ENCODE peak calls at places on chromosome 16, in six cellular contexts. M is A549; Q is SHP77; V is stimulated activated naive CD8-positive, alpha-beta T cell treated with anti-CD3 and anti-CD28 coated beads, Interleukin-15, amount 100 ng/mL, for 72 hours; Y is activated gamma-delta T cell; W is fibroblast of gingiva. P is an unnamed sample.

GRCh38 chr16:48359983-48360382 is 25.2 kb downstream of the SIAH1 start:
- DNase-seq in M (no peak), Q (no peak), V (no peak), Y (no peak), W (no peak), P (no peak)

GRCh38 chr16:53775821-53776431 is 72.0 kb downstream of the FTO start:
- DNase-seq in M (peak; percentile 39), Q (no peak), V (no peak), Y (no peak), W (peak; percentile 95), P (no peak)

GRCh38 chr16:67542464-67542863 is 13.8 kb downstream of the RIPOR1 start:
- DNase-seq in M (peak; percentile 86), Q (no peak), V (peak; percentile 81), Y (no peak), W (peak; percentile 72), P (no peak)

GRCh38 chr16:67104061-67104460 is 5.7 kb upstream of the PHAF1 start:
- DNase-seq in M (no peak), Q (peak; percentile 1), V (no peak), Y (no peak), W (no peak), P (peak; percentile 15)

GRCh38 chr16:2715519-2715918 is 4.5 kb downstream of the PRSS27 start:
- DNase-seq in M (no peak), Q (no peak), V (peak; percentile 73), Y (peak; percentile 74), W (no peak), P (peak; percentile 93)

GRCh38 chr16:64656471-64656870 is 465.4 kb downstream of the CDH11 start:
- DNase-seq in M (no peak), Q (no peak), V (no peak), Y (no peak), W (no peak), P (no peak)

GRCh38 chr16:89175280-89176146 is 4.0 kb downstream of the CDH15 start:
- DNase-seq in M (no peak), Q (no peak), V (no peak), Y (no peak), W (no peak), P (no peak)

GRCh38 chr16:79287424-79287917 is 313.1 kb downstream of the MAF start:
- DNase-seq in M (no peak), Q (no peak), V (no peak), Y (no peak), W (no peak), P (no peak)

GRCh38 chr16:17367932-17368331 is 102.8 kb downstream of the XYLT1 start:
- DNase-seq in M (peak; percentile 21), Q (no peak), V (no peak), Y (no peak), W (no peak), P (peak; percentile 33)

GRCh38 chr16:14345512-14346115 is 274.5 kb downstream of the MRTFB start:
- DNase-seq in M (no peak), Q (no peak), V (no peak), Y (no peak), W (no peak), P (no peak)

GRCh38 chr16:79898703-79899102 is 298.2 kb upstream of the MAF start:
- DNase-seq in M (no peak), Q (no peak), V (no peak), Y (no peak), W (no peak), P (no peak)

GRCh38 chr16:87017388-87018012 is 299.7 kb downstream of the C16orf95 start:
- DNase-seq in M (peak; percentile 56), Q (no peak), V (no peak), Y (no peak), W (peak; percentile 80), P (no peak)

GRCh38 chr16:71628810-71629209 is 2.8 kb downstream of the MARVELD3 start:
- DNase-seq in M (no peak), Q (no peak), V (no peak), Y (no peak), W (peak; percentile 13), P (no peak)

GRCh38 chr16:69672315-69672997 is 53.9 kb downstream of the NQO1 start:
- DNase-seq in M (no peak), Q (no peak), V (no peak), Y (no peak), W (no peak), P (no peak)

GRCh38 chr16:88883117-88883895 is 16.8 kb upstream of the PABPN1L start:
- DNase-seq in M (no peak), Q (no peak), V (no peak), Y (no peak), W (no peak), P (no peak)

P was measured in nephron progenitor cell.